ENCODE peak calls at places on chromosomes 2 and 18, in eight cellular contexts. P is body of pancreas; X is BJ; I is endothelial cell; L is ovary; Z is pancreas; O is CD8-positive, alpha-beta T cell; S is fibroblast of the aortic adventitia. A is an unnamed sample.

GRCh38 chr2:164655336-164655735 is 34.1 kb upstream of the GRB14 start:
- DNase-seq in P (no peak), X (no peak), I (no peak), L (no peak), Z (no peak), O (no peak), S (peak), A (no peak)

GRCh38 chr2:217335341-217335966 is 475.6 kb upstream of the TNP1 start:
- DNase-seq in P (no peak), X (no peak), I (no peak), L (no peak), Z (no peak), O (no peak), S (no peak), A (no peak)

GRCh38 chr2:167990062-167990461 is 257.3 kb downstream of the STK39 start:
- DNase-seq in P (no peak), X (no peak), I (no peak), L (no peak), Z (no peak), O (no peak), S (no peak), A (no peak)

GRCh38 chr2:39615675-39616074 is 50.0 kb upstream of the TMEM178A start:
- DNase-seq in P (no peak), X (no peak), I (no peak), L (no peak), Z (no peak), O (no peak), S (no peak), A (no peak)

GRCh38 chr2:79511320-79511951 is 1.4 kb upstream of the CTNNA2 start:
- DNase-seq in P (peak), X (no peak), I (peak), L (no peak), Z (peak), O (no peak), S (peak), A (peak)

GRCh38 chr2:4674007-4674406 is 970.6 kb downstream of the DCDC2C start:
- DNase-seq in P (no peak), X (no peak), I (no peak), L (no peak), Z (no peak), O (no peak), S (no peak), A (no peak)

GRCh38 chr2:241853651-241854341 is 4.9 kb downstream of the PDCD1 start:
- DNase-seq in P (no peak), X (no peak), I (no peak), L (peak), Z (peak), O (peak), S (no peak), A (peak)

GRCh38 chr2:31339696-31340095 is 74.8 kb downstream of the XDH start:
- DNase-seq in P (no peak), X (no peak), I (no peak), L (no peak), Z (no peak), O (no peak), S (no peak), A (no peak)

GRCh38 chr2:158805936-158806335 is 10.8 kb downstream of the DAPL1 start:
- DNase-seq in P (no peak), X (no peak), I (no peak), L (no peak), Z (no peak), O (no peak), S (no peak), A (no peak)

GRCh38 chr2:176638167-176639015 is 369.1 kb downstream of the MTX2 start:
- DNase-seq in P (peak), X (no peak), I (peak), L (peak), Z (peak), O (peak), S (peak), A (peak)

GRCh38 chr2:204177977-204178522 is 241.5 kb downstream of the ICOS start:
- DNase-seq in P (peak), X (no peak), I (peak), L (peak), Z (peak), O (peak), S (peak), A (peak)

GRCh38 chr2:65435625-65436168 is 3.3 kb upstream of the SPRED2 start:
- DNase-seq in P (peak), X (peak), I (peak), L (peak), Z (peak), O (peak), S (peak), A (peak)

GRCh38 chr2:38474833-38475566 is 97.9 kb upstream of the ATL2 start:
- DNase-seq in P (no peak), X (no peak), I (no peak), L (no peak), Z (no peak), O (no peak), S (no peak), A (no peak)

GRCh38 chr2:235724964-235725603 is 231.2 kb downstream of the AGAP1 start:
- DNase-seq in P (peak), X (no peak), I (no peak), L (peak), Z (peak), O (no peak), S (peak), A (no peak)

GRCh38 chr2:212520340-212520739 is 18.3 kb downstream of the ERBB4 start:
- DNase-seq in P (no peak), X (no peak), I (no peak), L (no peak), Z (no peak), O (no peak), S (peak), A (no peak)

GRCh38 chr2:38074775-38075435 is 1.0 kb downstream of the CYP1B1 start:
- DNase-seq in P (no peak), X (no peak), I (peak), L (peak), Z (peak), O (no peak), S (peak), A (peak)

GRCh38 chr2:187541086-187542085 is 12.8 kb downstream of the TFPI start:
- DNase-seq in P (peak), X (peak), I (no peak), L (no peak), Z (no peak), O (no peak), S (peak), A (no peak)

GRCh38 chr2:176751314-176751713 is 461.3 kb upstream of the HNRNPA3 start:
- DNase-seq in P (no peak), X (no peak), I (no peak), L (no peak), Z (no peak), O (no peak), S (no peak), A (no peak)

GRCh38 chr18:59665057-59666007 is 31.9 kb downstream of the CCBE1 start:
- DNase-seq in P (no peak), X (peak), I (no peak), L (no peak), Z (no peak), O (no peak), S (peak), A (no peak)

GRCh38 chr18:77063256-77063655 is 69.3 kb downstream of the MBP start:
- DNase-seq in P (no peak), X (no peak), I (no peak), L (no peak), Z (no peak), O (peak), S (peak), A (peak)

GRCh38 chr2:171272039-171272438 is 111.3 kb upstream of the TLK1 start:
- DNase-seq in P (peak), X (peak), I (no peak), L (peak), Z (no peak), O (no peak), S (peak), A (peak)

GRCh38 chr2:28137221-28137620 is 246.7 kb downstream of the BABAM2 start:
- DNase-seq in P (no peak), X (peak), I (no peak), L (peak), Z (no peak), O (no peak), S (peak), A (peak)

GRCh38 chr2:168245074-168245825 is 2.1 kb downstream of the STK39 start:
- DNase-seq in P (no peak), X (no peak), I (no peak), L (no peak), Z (no peak), O (no peak), S (peak), A (no peak)

GRCh38 chr2:24898122-24899109 is 21.6 kb downstream of the ADCY3 start:
- DNase-seq in P (no peak), X (no peak), I (peak), L (no peak), Z (no peak), O (no peak), S (no peak), A (no peak)

GRCh38 chr18:55579888-55580287 is 8.1 kb downstream of the TCF4 start:
- DNase-seq in P (no peak), X (no peak), I (no peak), L (no peak), Z (no peak), O (no peak), S (no peak), A (no peak)

GRCh38 chr2:12774381-12774780 is 57.6 kb downstream of the TRIB2 start:
- DNase-seq in P (no peak), X (no peak), I (no peak), L (no peak), Z (no peak), O (no peak), S (peak), A (no peak)

GRCh38 chr2:181657379-181657778 is 474 bp upstream of the CERKL start:
- DNase-seq in P (no peak), X (no peak), I (no peak), L (no peak), Z (no peak), O (no peak), S (no peak), A (no peak)

GRCh38 chr2:98757904-98758421 is 27.0 kb upstream of the MGAT4A start:
- DNase-seq in P (peak), X (peak), I (no peak), L (peak), Z (peak), O (peak), S (peak), A (peak)

GRCh38 chr18:6132751-6133368 is 237.5 kb upstream of the TMEM200C start:
- DNase-seq in P (no peak), X (no peak), I (no peak), L (no peak), Z (no peak), O (no peak), S (no peak), A (no peak)

GRCh38 chr18:24234330-24234729 is 95.5 kb downstream of the CABYR start:
- DNase-seq in P (peak), X (no peak), I (no peak), L (no peak), Z (no peak), O (no peak), S (peak), A (no peak)

GRCh38 chr2:175371378-175371777 is 189.9 kb upstream of the ATP5MC3 start:
- DNase-seq in P (no peak), X (no peak), I (no peak), L (no peak), Z (no peak), O (no peak), S (no peak), A (no peak)

GRCh38 chr2:239896075-239896474 is 129.1 kb downstream of the NDUFA10 start:
- DNase-seq in P (no peak), X (no peak), I (no peak), L (no peak), Z (peak), O (no peak), S (no peak), A (no peak)

GRCh38 chr18:46338213-46338612 is 234.0 kb downstream of the HAUS1 start:
- DNase-seq in P (no peak), X (no peak), I (no peak), L (no peak), Z (no peak), O (no peak), S (no peak), A (no peak)

GRCh38 chr2:217065695-217066405 is 206.0 kb upstream of the TNP1 start:
- DNase-seq in P (no peak), X (peak), I (no peak), L (no peak), Z (no peak), O (no peak), S (peak), A (no peak)

DNA sequence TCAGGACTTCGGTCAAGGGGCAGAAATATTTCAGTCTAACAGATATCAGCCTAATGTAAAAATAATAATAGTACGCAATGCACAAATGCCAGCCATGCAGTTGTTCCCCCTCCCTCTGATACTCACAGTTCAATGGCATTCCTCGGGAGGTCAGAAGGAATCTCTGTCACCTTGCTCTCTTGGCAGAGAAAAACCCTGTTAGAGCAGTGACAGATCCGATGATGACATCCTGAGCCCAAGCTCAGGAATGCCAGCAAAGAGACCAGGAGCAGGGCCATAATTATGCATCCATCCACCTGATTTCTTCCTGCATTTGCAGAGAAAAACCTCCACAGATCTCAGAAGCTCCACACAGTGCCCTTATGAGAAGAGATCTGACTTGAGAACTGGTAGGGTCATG is at the start of gene FSHR:
- DNase-seq in P (no peak), X (no peak), I (no peak), L (no peak), Z (no peak), O (no peak), S (no peak), A (no peak)
- TF ChIP-seq CTCF in P (no peak), X (no peak), I (no peak), L (no peak), Z (no peak), O (no peak), S (no peak), A (no peak)

GRCh38 chr2:19120941-19121750 is 237.3 kb downstream of the OSR1 start:
- DNase-seq in P (no peak), X (peak), I (no peak), L (no peak), Z (no peak), O (no peak), S (peak), A (no peak)
- TF ChIP-seq CTCF in P (no peak), X (no peak), I (no peak), L (no peak), Z (no peak), O (no peak), S (no peak), A (no peak)

GRCh38 chr2:20633001-20633400 is 17.9 kb downstream of the HS1BP3 start:
- DNase-seq in P (no peak), X (no peak), I (no peak), L (no peak), Z (no peak), O (no peak), S (no peak), A (no peak)
- TF ChIP-seq CTCF in P (no peak), X (no peak), I (no peak), L (no peak), Z (no peak), O (no peak), S (no peak), A (no peak)

GRCh38 chr18:35693829-35694228 is 112.3 kb downstream of the GALNT1 start:
- DNase-seq in P (no peak), X (no peak), I (no peak), L (no peak), Z (no peak), O (no peak), S (no peak), A (no peak)

GRCh38 chr18:35694803-35695202 is 113.3 kb downstream of the GALNT1 start:
- DNase-seq in P (no peak), X (no peak), I (no peak), L (no peak), Z (no peak), O (no peak), S (no peak), A (no peak)

GRCh38 chr18:35688757-35689156 is 107.2 kb downstream of the GALNT1 start:
- DNase-seq in P (no peak), X (no peak), I (no peak), L (no peak), Z (no peak), O (no peak), S (no peak), A (no peak)

GRCh38 chr18:35692866-35693265 is 111.3 kb downstream of the GALNT1 start:
- DNase-seq in P (no peak), X (no peak), I (no peak), L (no peak), Z (no peak), O (no peak), S (no peak), A (no peak)

GRCh38 chr18:35691625-35692024 is 110.1 kb downstream of the GALNT1 start:
- DNase-seq in P (no peak), X (no peak), I (no peak), L (no peak), Z (no peak), O (no peak), S (no peak), A (no peak)
- TF ChIP-seq CTCF in P (no peak), X (no peak), I (no peak), L (no peak), Z (no peak), O (no peak), S (no peak), A (no peak)

DNA sequence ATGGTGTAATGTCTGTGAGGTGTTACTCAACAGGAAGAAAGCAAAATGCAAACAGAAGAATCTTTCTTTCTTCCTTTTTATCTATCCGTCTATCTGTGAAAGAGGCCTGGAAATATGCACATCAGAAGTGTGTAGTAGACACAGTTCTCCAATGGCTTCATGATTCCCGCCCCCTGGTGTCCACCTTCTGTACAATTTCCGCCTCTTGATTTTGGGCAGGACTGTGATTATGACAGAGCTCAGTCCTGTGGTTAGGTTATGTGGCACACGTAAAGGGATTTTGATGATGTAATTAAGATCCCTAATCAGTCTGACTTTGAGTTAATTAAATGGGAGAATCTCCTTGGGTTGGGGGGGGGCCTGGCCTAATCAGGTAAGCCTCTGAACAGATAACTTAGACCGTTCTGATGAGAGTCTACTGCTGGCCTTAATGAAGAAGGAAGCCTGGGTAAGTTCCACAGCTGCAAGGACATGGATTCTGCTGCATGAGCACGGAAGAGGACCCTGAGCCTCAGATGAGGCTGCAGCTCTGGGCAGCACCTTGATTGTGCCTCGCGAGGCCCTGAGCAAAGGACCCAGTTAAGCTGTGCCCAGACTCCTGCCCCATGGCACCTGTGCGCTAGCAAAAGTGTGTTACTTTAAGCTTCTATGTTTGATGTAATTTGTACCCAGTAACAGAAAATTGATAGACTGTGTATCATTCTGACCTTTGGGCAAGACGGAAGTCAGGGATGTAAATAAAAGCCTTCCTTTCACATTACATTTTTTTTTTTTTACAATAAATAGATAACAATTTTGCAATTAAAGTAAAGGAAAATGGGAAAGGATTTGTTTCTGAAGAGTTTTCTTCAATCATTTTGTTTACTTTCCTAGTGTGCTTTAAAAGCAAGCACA is 11.3 kb upstream of the KCNF1 start:
- DNase-seq in P (peak), X (no peak), I (no peak), L (no peak), Z (no peak), O (no peak), S (no peak), A (no peak)
- TF ChIP-seq CTCF in P (peak), X (no peak), I (peak), L (no peak), Z (no peak), O (no peak), S (no peak), A (no peak)

DNA sequence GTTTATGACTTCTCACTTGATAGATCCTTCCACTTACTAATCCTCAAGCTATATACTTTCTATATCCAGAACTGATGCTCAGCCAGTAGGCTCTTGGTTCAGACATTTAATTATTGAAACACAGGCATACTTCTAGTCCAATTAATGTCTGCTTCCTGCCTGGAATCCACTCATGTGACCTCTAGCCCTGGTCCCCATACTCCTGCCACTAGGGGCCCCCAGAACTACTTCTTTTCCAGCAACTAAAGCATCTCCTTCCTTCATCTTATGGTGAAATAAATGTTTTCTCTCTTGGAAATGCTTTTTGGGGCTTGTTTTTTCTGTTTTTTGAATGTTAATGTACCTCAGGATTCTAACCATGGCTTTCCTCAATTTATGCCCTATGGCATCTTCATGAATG is 527.6 kb downstream of the SATB2 start:
- DNase-seq in P (no peak), X (no peak), I (no peak), L (no peak), Z (no peak), O (no peak), S (peak), A (no peak)
- TF ChIP-seq CTCF in P (no peak), X (peak), I (no peak), L (no peak), Z (no peak), O (no peak), S (peak), A (no peak)

DNA sequence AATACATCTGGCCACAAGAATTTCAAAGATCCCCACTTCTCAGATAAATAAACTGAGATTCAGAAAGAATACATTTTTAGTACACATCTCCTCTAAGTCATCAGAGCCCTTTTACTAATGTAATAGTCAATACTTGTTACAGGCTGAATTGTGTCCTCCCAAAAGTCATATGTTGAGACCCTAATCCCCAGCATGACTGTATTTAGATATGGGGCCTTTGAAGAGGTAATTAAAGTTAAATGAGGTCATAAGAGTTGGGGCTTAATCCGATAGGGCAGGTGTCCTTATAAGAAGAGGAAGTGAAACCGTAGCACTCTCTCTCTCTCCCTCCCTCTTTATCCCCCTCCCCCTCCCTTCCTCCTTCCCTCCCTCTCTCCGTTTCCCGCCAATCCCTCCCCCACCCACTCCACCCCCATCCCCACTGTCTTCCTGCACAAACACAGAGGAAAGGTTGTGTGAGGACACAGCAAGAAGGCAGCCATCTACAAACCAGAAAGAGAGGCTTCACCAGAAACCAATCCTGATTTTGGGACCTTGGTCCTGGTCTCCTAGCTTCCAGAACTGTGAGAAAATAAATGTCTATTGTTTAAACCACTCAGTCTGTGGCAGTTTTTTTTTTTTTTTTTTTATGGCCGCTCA is 66.6 kb upstream of the ZNF397 start:
- DNase-seq in P (no peak), X (no peak), I (no peak), L (no peak), Z (no peak), O (no peak), S (no peak), A (no peak)
- TF ChIP-seq CTCF in P (no peak), X (no peak), I (no peak), L (no peak), Z (no peak), O (no peak), S (no peak), A (no peak)

GRCh38 chr2:219619235-219619634 is 8.2 kb upstream of the SLC4A3 start:
- DNase-seq in P (no peak), X (no peak), I (no peak), L (no peak), Z (no peak), O (no peak), S (no peak), A (no peak)
- TF ChIP-seq CTCF in P (no peak), X (no peak), I (no peak), L (no peak), Z (no peak), O (no peak), S (no peak), A (no peak)

GRCh38 chr2:16629770-16630169 is 35.9 kb downstream of the CYRIA start:
- DNase-seq in P (no peak), X (no peak), I (no peak), L (no peak), Z (no peak), O (no peak), S (no peak), A (no peak)
- TF ChIP-seq CTCF in P (no peak), X (no peak), I (no peak), L (no peak), Z (no peak), O (no peak), S (no peak), A (no peak)

A was measured in adrenal gland.